ENCODE peak calls at places on chromosomes 16 and 17, in nine cellular contexts. W is GM13977; N is adipocyte; P is mesenchymal stem cell; K is stimulated activated naive CD4-positive, alpha-beta T cell; U is sigmoid colon; V is HT1080; Y is NCI-H774; F is lung. M is an unnamed sample.

GRCh38 chr17:61635913-61636432 is 45.0 kb upstream of the NACA2 start:
- DNase-seq in W (peak), N (peak), P (peak), K (peak), U (no peak), V (peak), Y (peak), F (no peak), M (peak)

GRCh38 chr17:63519972-63520882 is 2.9 kb upstream of the KCNH6 start:
- DNase-seq in W (no peak), N (no peak), P (no peak), K (no peak), U (no peak), V (no peak), Y (peak), F (no peak), M (no peak)

GRCh38 chr16:27520982-27521673 is 28.6 kb downstream of the GTF3C1 start:
- DNase-seq in W (no peak), N (no peak), P (peak), K (no peak), U (peak), V (peak), Y (no peak), F (no peak), M (no peak)

GRCh38 chr16:30853758-30854157 is 40.1 kb downstream of the BCL7C start:
- DNase-seq in W (no peak), N (no peak), P (no peak), K (no peak), U (no peak), V (no peak), Y (no peak), F (no peak), M (no peak)

GRCh38 chr16:79897444-79898146 is 297.1 kb upstream of the MAF start:
- DNase-seq in W (no peak), N (no peak), P (peak), K (no peak), U (no peak), V (no peak), Y (no peak), F (no peak), M (no peak)

GRCh38 chr17:33164556-33164881 is 128.6 kb downstream of the ASIC2 start:
- DNase-seq in W (no peak), N (no peak), P (no peak), K (no peak), U (no peak), V (no peak), Y (no peak), F (no peak), M (no peak)

GRCh38 chr16:4783251-4783950 is 4.7 kb downstream of the SEPTIN12 start:
- DNase-seq in W (no peak), N (no peak), P (no peak), K (no peak), U (no peak), V (no peak), Y (no peak), F (no peak), M (no peak)

GRCh38 chr16:10009691-10010090 is 172.5 kb downstream of the GRIN2A start:
- DNase-seq in W (no peak), N (no peak), P (no peak), K (no peak), U (no peak), V (no peak), Y (no peak), F (no peak), M (no peak)

GRCh38 chr17:77708936-77709335 is 249.6 kb upstream of the TNRC6C start:
- DNase-seq in W (no peak), N (no peak), P (no peak), K (no peak), U (no peak), V (no peak), Y (no peak), F (no peak), M (no peak)

GRCh38 chr16:12672986-12673385 is 130.7 kb downstream of the CPPED1 start:
- DNase-seq in W (no peak), N (no peak), P (no peak), K (no peak), U (no peak), V (no peak), Y (no peak), F (no peak), M (no peak)

GRCh38 chr16:89506791-89507191 is 1.4 kb upstream of the SPG7 start:
- DNase-seq in W (no peak), N (no peak), P (no peak), K (no peak), U (no peak), V (no peak), Y (no peak), F (no peak), M (no peak)

GRCh38 chr17:64622931-64623654 is 39.0 kb downstream of the SMURF2 start:
- DNase-seq in W (no peak), N (peak), P (peak), K (no peak), U (no peak), V (peak), Y (no peak), F (no peak), M (no peak)

GRCh38 chr16:65297453-65297852 is 175.6 kb upstream of the CDH11 start:
- DNase-seq in W (no peak), N (no peak), P (no peak), K (no peak), U (no peak), V (no peak), Y (no peak), F (no peak), M (no peak)

GRCh38 chr17:12510535-12510934 is 155.2 kb upstream of the MYOCD start:
- DNase-seq in W (no peak), N (peak), P (peak), K (no peak), U (no peak), V (no peak), Y (no peak), F (no peak), M (no peak)

GRCh38 chr16:85955566-85955965 is 56.6 kb downstream of the IRF8 start:
- DNase-seq in W (no peak), N (no peak), P (no peak), K (no peak), U (no peak), V (no peak), Y (no peak), F (no peak), M (no peak)

GRCh38 chr17:33435716-33436301 is 142.7 kb upstream of the ASIC2 start:
- DNase-seq in W (no peak), N (no peak), P (peak), K (no peak), U (no peak), V (no peak), Y (no peak), F (no peak), M (no peak)

GRCh38 chr16:2482181-2483107 is 7.5 kb downstream of the TBC1D24 start:
- DNase-seq in W (no peak), N (peak), P (peak), K (no peak), U (peak), V (no peak), Y (no peak), F (no peak), M (no peak)

GRCh38 chr17:6072611-6073010 is 2.4 kb downstream of the WSCD1 start:
- DNase-seq in W (no peak), N (no peak), P (no peak), K (no peak), U (no peak), V (no peak), Y (no peak), F (no peak), M (no peak)

M was measured in GM12878.